ENCODE peak calls at places on chromosomes 3 and 15, in six cellular contexts. One of them, this sample, is unnamed.

GRCh38 chr3:85455801-85456200 is 497.0 kb downstream of the CADM2 start:
- DNase-seq in activated T-helper 1 cell treated with anti-CD3 and anti-CD28 coated beads, Interleukin-12 subunit alpha, Interleukin-12 subunit beta, Interleukin-2, Interleukin-4 antibody, amounts not matched to agents 30 ng/mL and 10 ng/mL and 1 ng/mL, durations not matched to agents 14 hours and 24 hours and 36 hours: no peak
- DNase-seq in WTC11: no peak
- DNase-seq in fibroblast of pulmonary artery: no peak
- DNase-seq in thoracic aorta: no peak
- DNase-seq in NCI-H1092 treated with DMSO at 0.1 percent for 48 hours: no peak
- DNase-seq in this sample: no peak

GRCh38 chr3:7728566-7729519 is 772.8 kb upstream of the LMCD1 start:
- DNase-seq in activated T-helper 1 cell treated with anti-CD3 and anti-CD28 coated beads, Interleukin-12 subunit alpha, Interleukin-12 subunit beta, Interleukin-2, Interleukin-4 antibody, amounts not matched to agents 30 ng/mL and 10 ng/mL and 1 ng/mL, durations not matched to agents 14 hours and 24 hours and 36 hours: no peak
- DNase-seq in WTC11: no peak
- DNase-seq in fibroblast of pulmonary artery: no peak
- DNase-seq in thoracic aorta: no peak
- DNase-seq in NCI-H1092 treated with DMSO at 0.1 percent for 48 hours: no peak
- DNase-seq in this sample: no peak

GRCh38 chr3:155323063-155323666 is 29.7 kb upstream of the STRIT1 start:
- DNase-seq in activated T-helper 1 cell treated with anti-CD3 and anti-CD28 coated beads, Interleukin-12 subunit alpha, Interleukin-12 subunit beta, Interleukin-2, Interleukin-4 antibody, amounts not matched to agents 30 ng/mL and 10 ng/mL and 1 ng/mL, durations not matched to agents 14 hours and 24 hours and 36 hours: no peak
- DNase-seq in WTC11: peak
- DNase-seq in fibroblast of pulmonary artery: peak
- DNase-seq in thoracic aorta: no peak
- DNase-seq in NCI-H1092 treated with DMSO at 0.1 percent for 48 hours: peak
- DNase-seq in this sample: peak

GRCh38 chr3:142724682-142725351 is 983 bp downstream of the TRPC1 start:
- DNase-seq in activated T-helper 1 cell treated with anti-CD3 and anti-CD28 coated beads, Interleukin-12 subunit alpha, Interleukin-12 subunit beta, Interleukin-2, Interleukin-4 antibody, amounts not matched to agents 30 ng/mL and 10 ng/mL and 1 ng/mL, durations not matched to agents 14 hours and 24 hours and 36 hours: no peak
- DNase-seq in WTC11: peak
- DNase-seq in fibroblast of pulmonary artery: peak
- DNase-seq in thoracic aorta: no peak
- DNase-seq in NCI-H1092 treated with DMSO at 0.1 percent for 48 hours: peak
- DNase-seq in this sample: peak

GRCh38 chr3:98577178-98577895 is 16.1 kb downstream of the CPOX start:
- DNase-seq in activated T-helper 1 cell treated with anti-CD3 and anti-CD28 coated beads, Interleukin-12 subunit alpha, Interleukin-12 subunit beta, Interleukin-2, Interleukin-4 antibody, amounts not matched to agents 30 ng/mL and 10 ng/mL and 1 ng/mL, durations not matched to agents 14 hours and 24 hours and 36 hours: no peak
- DNase-seq in WTC11: no peak
- DNase-seq in fibroblast of pulmonary artery: peak
- DNase-seq in thoracic aorta: no peak
- DNase-seq in NCI-H1092 treated with DMSO at 0.1 percent for 48 hours: no peak
- DNase-seq in this sample: no peak

GRCh38 chr3:155701882-155702465 is 42.9 kb downstream of the PLCH1 start:
- DNase-seq in activated T-helper 1 cell treated with anti-CD3 and anti-CD28 coated beads, Interleukin-12 subunit alpha, Interleukin-12 subunit beta, Interleukin-2, Interleukin-4 antibody, amounts not matched to agents 30 ng/mL and 10 ng/mL and 1 ng/mL, durations not matched to agents 14 hours and 24 hours and 36 hours: no peak
- DNase-seq in WTC11: no peak
- DNase-seq in fibroblast of pulmonary artery: peak
- DNase-seq in thoracic aorta: no peak
- DNase-seq in NCI-H1092 treated with DMSO at 0.1 percent for 48 hours: peak
- DNase-seq in this sample: peak

GRCh38 chr3:170751083-170751893 is 118.7 kb downstream of the RPL22L1 start:
- DNase-seq in activated T-helper 1 cell treated with anti-CD3 and anti-CD28 coated beads, Interleukin-12 subunit alpha, Interleukin-12 subunit beta, Interleukin-2, Interleukin-4 antibody, amounts not matched to agents 30 ng/mL and 10 ng/mL and 1 ng/mL, durations not matched to agents 14 hours and 24 hours and 36 hours: no peak
- DNase-seq in WTC11: no peak
- DNase-seq in fibroblast of pulmonary artery: peak
- DNase-seq in thoracic aorta: peak
- DNase-seq in NCI-H1092 treated with DMSO at 0.1 percent for 48 hours: no peak
- DNase-seq in this sample: no peak

GRCh38 chr3:30689202-30689641 is 82.8 kb downstream of the TGFBR2 start:
- DNase-seq in activated T-helper 1 cell treated with anti-CD3 and anti-CD28 coated beads, Interleukin-12 subunit alpha, Interleukin-12 subunit beta, Interleukin-2, Interleukin-4 antibody, amounts not matched to agents 30 ng/mL and 10 ng/mL and 1 ng/mL, durations not matched to agents 14 hours and 24 hours and 36 hours: no peak
- DNase-seq in WTC11: no peak
- DNase-seq in fibroblast of pulmonary artery: peak
- DNase-seq in thoracic aorta: no peak
- DNase-seq in NCI-H1092 treated with DMSO at 0.1 percent for 48 hours: peak
- DNase-seq in this sample: no peak

GRCh38 chr3:60755094-60755493 is 496.2 kb downstream of the FHIT start:
- DNase-seq in activated T-helper 1 cell treated with anti-CD3 and anti-CD28 coated beads, Interleukin-12 subunit alpha, Interleukin-12 subunit beta, Interleukin-2, Interleukin-4 antibody, amounts not matched to agents 30 ng/mL and 10 ng/mL and 1 ng/mL, durations not matched to agents 14 hours and 24 hours and 36 hours: no peak
- DNase-seq in WTC11: peak
- DNase-seq in fibroblast of pulmonary artery: no peak
- DNase-seq in thoracic aorta: no peak
- DNase-seq in NCI-H1092 treated with DMSO at 0.1 percent for 48 hours: peak
- DNase-seq in this sample: no peak

GRCh38 chr3:452221-452620 is 255.7 kb downstream of the CHL1 start:
- DNase-seq in activated T-helper 1 cell treated with anti-CD3 and anti-CD28 coated beads, Interleukin-12 subunit alpha, Interleukin-12 subunit beta, Interleukin-2, Interleukin-4 antibody, amounts not matched to agents 30 ng/mL and 10 ng/mL and 1 ng/mL, durations not matched to agents 14 hours and 24 hours and 36 hours: no peak
- DNase-seq in WTC11: no peak
- DNase-seq in fibroblast of pulmonary artery: no peak
- DNase-seq in thoracic aorta: no peak
- DNase-seq in NCI-H1092 treated with DMSO at 0.1 percent for 48 hours: no peak
- DNase-seq in this sample: no peak

GRCh38 chr3:104549099-104549714 is 817.5 kb upstream of the ALCAM start:
- DNase-seq in activated T-helper 1 cell treated with anti-CD3 and anti-CD28 coated beads, Interleukin-12 subunit alpha, Interleukin-12 subunit beta, Interleukin-2, Interleukin-4 antibody, amounts not matched to agents 30 ng/mL and 10 ng/mL and 1 ng/mL, durations not matched to agents 14 hours and 24 hours and 36 hours: no peak
- DNase-seq in WTC11: no peak
- DNase-seq in fibroblast of pulmonary artery: peak
- DNase-seq in thoracic aorta: no peak
- DNase-seq in NCI-H1092 treated with DMSO at 0.1 percent for 48 hours: no peak
- DNase-seq in this sample: no peak

GRCh38 chr15:66748320-66748779 is 46.3 kb downstream of the SMAD6 start:
- DNase-seq in activated T-helper 1 cell treated with anti-CD3 and anti-CD28 coated beads, Interleukin-12 subunit alpha, Interleukin-12 subunit beta, Interleukin-2, Interleukin-4 antibody, amounts not matched to agents 30 ng/mL and 10 ng/mL and 1 ng/mL, durations not matched to agents 14 hours and 24 hours and 36 hours: no peak
- DNase-seq in WTC11: no peak
- DNase-seq in fibroblast of pulmonary artery: peak
- DNase-seq in thoracic aorta: no peak
- DNase-seq in NCI-H1092 treated with DMSO at 0.1 percent for 48 hours: no peak
- DNase-seq in this sample: no peak

GRCh38 chr15:101045835-101046691 is 126.9 kb downstream of the LRRK1 start:
- DNase-seq in activated T-helper 1 cell treated with anti-CD3 and anti-CD28 coated beads, Interleukin-12 subunit alpha, Interleukin-12 subunit beta, Interleukin-2, Interleukin-4 antibody, amounts not matched to agents 30 ng/mL and 10 ng/mL and 1 ng/mL, durations not matched to agents 14 hours and 24 hours and 36 hours: no peak
- DNase-seq in WTC11: no peak
- DNase-seq in fibroblast of pulmonary artery: no peak
- DNase-seq in thoracic aorta: no peak
- DNase-seq in NCI-H1092 treated with DMSO at 0.1 percent for 48 hours: no peak
- DNase-seq in this sample: no peak

GRCh38 chr15:78438595-78439285 is 724 bp downstream of the IREB2 start:
- DNase-seq in activated T-helper 1 cell treated with anti-CD3 and anti-CD28 coated beads, Interleukin-12 subunit alpha, Interleukin-12 subunit beta, Interleukin-2, Interleukin-4 antibody, amounts not matched to agents 30 ng/mL and 10 ng/mL and 1 ng/mL, durations not matched to agents 14 hours and 24 hours and 36 hours: peak
- DNase-seq in WTC11: peak
- DNase-seq in fibroblast of pulmonary artery: peak
- DNase-seq in thoracic aorta: no peak
- DNase-seq in NCI-H1092 treated with DMSO at 0.1 percent for 48 hours: peak
- DNase-seq in this sample: no peak

GRCh38 chr3:39205919-39206516 is 13.6 kb upstream of the XIRP1 start:
- DNase-seq in activated T-helper 1 cell treated with anti-CD3 and anti-CD28 coated beads, Interleukin-12 subunit alpha, Interleukin-12 subunit beta, Interleukin-2, Interleukin-4 antibody, amounts not matched to agents 30 ng/mL and 10 ng/mL and 1 ng/mL, durations not matched to agents 14 hours and 24 hours and 36 hours: no peak
- DNase-seq in WTC11: no peak
- DNase-seq in fibroblast of pulmonary artery: no peak
- DNase-seq in thoracic aorta: no peak
- DNase-seq in NCI-H1092 treated with DMSO at 0.1 percent for 48 hours: no peak
- DNase-seq in this sample: no peak

GRCh38 chr15:78455749-78456148 is 17.7 kb downstream of the IREB2 start:
- DNase-seq in activated T-helper 1 cell treated with anti-CD3 and anti-CD28 coated beads, Interleukin-12 subunit alpha, Interleukin-12 subunit beta, Interleukin-2, Interleukin-4 antibody, amounts not matched to agents 30 ng/mL and 10 ng/mL and 1 ng/mL, durations not matched to agents 14 hours and 24 hours and 36 hours: no peak
- DNase-seq in WTC11: no peak
- DNase-seq in fibroblast of pulmonary artery: no peak
- DNase-seq in thoracic aorta: no peak
- DNase-seq in NCI-H1092 treated with DMSO at 0.1 percent for 48 hours: peak
- DNase-seq in this sample: peak

GRCh38 chr15:77671274-77672056 is 38.8 kb upstream of the LINGO1 start:
- DNase-seq in activated T-helper 1 cell treated with anti-CD3 and anti-CD28 coated beads, Interleukin-12 subunit alpha, Interleukin-12 subunit beta, Interleukin-2, Interleukin-4 antibody, amounts not matched to agents 30 ng/mL and 10 ng/mL and 1 ng/mL, durations not matched to agents 14 hours and 24 hours and 36 hours: no peak
- DNase-seq in WTC11: no peak
- DNase-seq in fibroblast of pulmonary artery: no peak
- DNase-seq in thoracic aorta: no peak
- DNase-seq in NCI-H1092 treated with DMSO at 0.1 percent for 48 hours: no peak
- DNase-seq in this sample: no peak

GRCh38 chr3:86793786-86794185 is 197.2 kb downstream of the VGLL3 start:
- DNase-seq in activated T-helper 1 cell treated with anti-CD3 and anti-CD28 coated beads, Interleukin-12 subunit alpha, Interleukin-12 subunit beta, Interleukin-2, Interleukin-4 antibody, amounts not matched to agents 30 ng/mL and 10 ng/mL and 1 ng/mL, durations not matched to agents 14 hours and 24 hours and 36 hours: no peak
- DNase-seq in WTC11: no peak
- DNase-seq in fibroblast of pulmonary artery: peak
- DNase-seq in thoracic aorta: no peak
- DNase-seq in NCI-H1092 treated with DMSO at 0.1 percent for 48 hours: no peak
- DNase-seq in this sample: no peak

GRCh38 chr15:98123297-98123696 is 162.8 kb downstream of the ARRDC4 start:
- DNase-seq in activated T-helper 1 cell treated with anti-CD3 and anti-CD28 coated beads, Interleukin-12 subunit alpha, Interleukin-12 subunit beta, Interleukin-2, Interleukin-4 antibody, amounts not matched to agents 30 ng/mL and 10 ng/mL and 1 ng/mL, durations not matched to agents 14 hours and 24 hours and 36 hours: no peak
- DNase-seq in WTC11: no peak
- DNase-seq in fibroblast of pulmonary artery: no peak
- DNase-seq in thoracic aorta: no peak
- DNase-seq in NCI-H1092 treated with DMSO at 0.1 percent for 48 hours: no peak
- DNase-seq in this sample: no peak

GRCh38 chr15:76139368-76140068 is 79.7 kb downstream of the TMEM266 start:
- DNase-seq in activated T-helper 1 cell treated with anti-CD3 and anti-CD28 coated beads, Interleukin-12 subunit alpha, Interleukin-12 subunit beta, Interleukin-2, Interleukin-4 antibody, amounts not matched to agents 30 ng/mL and 10 ng/mL and 1 ng/mL, durations not matched to agents 14 hours and 24 hours and 36 hours: peak
- DNase-seq in WTC11: peak
- DNase-seq in fibroblast of pulmonary artery: peak
- DNase-seq in thoracic aorta: no peak
- DNase-seq in NCI-H1092 treated with DMSO at 0.1 percent for 48 hours: peak
- DNase-seq in this sample: peak

GRCh38 chr3:123739754-123740153 is 144.4 kb downstream of the MYLK start:
- DNase-seq in activated T-helper 1 cell treated with anti-CD3 and anti-CD28 coated beads, Interleukin-12 subunit alpha, Interleukin-12 subunit beta, Interleukin-2, Interleukin-4 antibody, amounts not matched to agents 30 ng/mL and 10 ng/mL and 1 ng/mL, durations not matched to agents 14 hours and 24 hours and 36 hours: no peak
- DNase-seq in WTC11: no peak
- DNase-seq in fibroblast of pulmonary artery: peak
- DNase-seq in thoracic aorta: no peak
- DNase-seq in NCI-H1092 treated with DMSO at 0.1 percent for 48 hours: no peak
- DNase-seq in this sample: no peak

GRCh38 chr15:40081691-40082194 is 26.9 kb downstream of the BMF start:
- DNase-seq in activated T-helper 1 cell treated with anti-CD3 and anti-CD28 coated beads, Interleukin-12 subunit alpha, Interleukin-12 subunit beta, Interleukin-2, Interleukin-4 antibody, amounts not matched to agents 30 ng/mL and 10 ng/mL and 1 ng/mL, durations not matched to agents 14 hours and 24 hours and 36 hours: no peak
- DNase-seq in WTC11: peak
- DNase-seq in fibroblast of pulmonary artery: peak
- DNase-seq in thoracic aorta: no peak
- DNase-seq in NCI-H1092 treated with DMSO at 0.1 percent for 48 hours: no peak
- DNase-seq in this sample: no peak

GRCh38 chr3:97778152-97778551 is 13.6 kb downstream of the ARL6 start:
- DNase-seq in activated T-helper 1 cell treated with anti-CD3 and anti-CD28 coated beads, Interleukin-12 subunit alpha, Interleukin-12 subunit beta, Interleukin-2, Interleukin-4 antibody, amounts not matched to agents 30 ng/mL and 10 ng/mL and 1 ng/mL, durations not matched to agents 14 hours and 24 hours and 36 hours: no peak
- DNase-seq in WTC11: no peak
- DNase-seq in fibroblast of pulmonary artery: no peak
- DNase-seq in thoracic aorta: no peak
- DNase-seq in NCI-H1092 treated with DMSO at 0.1 percent for 48 hours: no peak
- DNase-seq in this sample: no peak

GRCh38 chr3:171691485-171691884 is 118.8 kb downstream of the PLD1 start:
- DNase-seq in activated T-helper 1 cell treated with anti-CD3 and anti-CD28 coated beads, Interleukin-12 subunit alpha, Interleukin-12 subunit beta, Interleukin-2, Interleukin-4 antibody, amounts not matched to agents 30 ng/mL and 10 ng/mL and 1 ng/mL, durations not matched to agents 14 hours and 24 hours and 36 hours: no peak
- DNase-seq in WTC11: no peak
- DNase-seq in fibroblast of pulmonary artery: no peak
- DNase-seq in thoracic aorta: no peak
- DNase-seq in NCI-H1092 treated with DMSO at 0.1 percent for 48 hours: no peak
- DNase-seq in this sample: no peak

GRCh38 chr15:89016549-89017041 is 71.7 kb upstream of the ABHD2 start:
- DNase-seq in activated T-helper 1 cell treated with anti-CD3 and anti-CD28 coated beads, Interleukin-12 subunit alpha, Interleukin-12 subunit beta, Interleukin-2, Interleukin-4 antibody, amounts not matched to agents 30 ng/mL and 10 ng/mL and 1 ng/mL, durations not matched to agents 14 hours and 24 hours and 36 hours: no peak
- DNase-seq in WTC11: no peak
- DNase-seq in fibroblast of pulmonary artery: peak
- DNase-seq in thoracic aorta: no peak
- DNase-seq in NCI-H1092 treated with DMSO at 0.1 percent for 48 hours: no peak
- DNase-seq in this sample: no peak

GRCh38 chr3:17166369-17166768 is 281.6 kb downstream of the PLCL2 start:
- DNase-seq in activated T-helper 1 cell treated with anti-CD3 and anti-CD28 coated beads, Interleukin-12 subunit alpha, Interleukin-12 subunit beta, Interleukin-2, Interleukin-4 antibody, amounts not matched to agents 30 ng/mL and 10 ng/mL and 1 ng/mL, durations not matched to agents 14 hours and 24 hours and 36 hours: no peak
- DNase-seq in WTC11: no peak
- DNase-seq in fibroblast of pulmonary artery: no peak
- DNase-seq in thoracic aorta: no peak
- DNase-seq in NCI-H1092 treated with DMSO at 0.1 percent for 48 hours: no peak
- DNase-seq in this sample: no peak

This sample was measured in NCI-H345.